ENCODE peak calls at places on chromosomes 7 and 10, in six cellular contexts. One of them, this sample, is unnamed.

GRCh38 chr7:16644624-16644986 is 949 bp downstream of the ANKMY2 start:
- DNase-seq in B cell: peak; percentile 71
- DNase-seq in body of pancreas: peak; percentile 56
- DNase-seq in activated CD8-positive, alpha-beta T cell treated with anti-CD3 and anti-CD28 coated beads for 36 hours: peak; percentile 72
- DNase-seq in coronary artery: peak; percentile 79
- DNase-seq in BJ: no peak
- DNase-seq in this sample: peak; percentile 18

GRCh38 chr7:5282464-5283316 is at the start of gene SLC29A4:
- DNase-seq in B cell: no peak
- DNase-seq in body of pancreas: peak; percentile 65
- DNase-seq in activated CD8-positive, alpha-beta T cell treated with anti-CD3 and anti-CD28 coated beads for 36 hours: peak; percentile 22
- DNase-seq in coronary artery: no peak
- DNase-seq in BJ: no peak
- DNase-seq in this sample: peak; percentile 73

GRCh38 chr7:133481676-133482075 is 228.8 kb downstream of the EXOC4 start:
- DNase-seq in B cell: no peak
- DNase-seq in body of pancreas: no peak
- DNase-seq in activated CD8-positive, alpha-beta T cell treated with anti-CD3 and anti-CD28 coated beads for 36 hours: no peak
- DNase-seq in coronary artery: no peak
- DNase-seq in BJ: peak; percentile 6
- DNase-seq in this sample: no peak

GRCh38 chr7:132618956-132619305 is 42.7 kb upstream of the PLXNA4 start:
- DNase-seq in B cell: no peak
- DNase-seq in body of pancreas: no peak
- DNase-seq in activated CD8-positive, alpha-beta T cell treated with anti-CD3 and anti-CD28 coated beads for 36 hours: no peak
- DNase-seq in coronary artery: no peak
- DNase-seq in BJ: no peak
- DNase-seq in this sample: no peak

GRCh38 chr7:1553513-1554210 is 2.3 kb downstream of the TMEM184A start:
- DNase-seq in B cell: no peak
- DNase-seq in body of pancreas: no peak
- DNase-seq in activated CD8-positive, alpha-beta T cell treated with anti-CD3 and anti-CD28 coated beads for 36 hours: no peak
- DNase-seq in coronary artery: no peak
- DNase-seq in BJ: no peak
- DNase-seq in this sample: no peak

GRCh38 chr10:110567201-110568054 is at the start of gene SMC3:
- DNase-seq in B cell: peak; percentile 89
- DNase-seq in body of pancreas: peak; percentile 94
- DNase-seq in activated CD8-positive, alpha-beta T cell treated with anti-CD3 and anti-CD28 coated beads for 36 hours: peak; percentile 93
- DNase-seq in coronary artery: peak; percentile 94
- DNase-seq in BJ: peak; percentile 84
- DNase-seq in this sample: peak; percentile 82

GRCh38 chr10:30821269-30821993 is 191.9 kb upstream of the LYZL2 start:
- DNase-seq in B cell: no peak
- DNase-seq in body of pancreas: no peak
- DNase-seq in activated CD8-positive, alpha-beta T cell treated with anti-CD3 and anti-CD28 coated beads for 36 hours: no peak
- DNase-seq in coronary artery: no peak
- DNase-seq in BJ: no peak
- DNase-seq in this sample: no peak

GRCh38 chr10:28496017-28496416 is 36.9 kb upstream of the WAC start:
- DNase-seq in B cell: no peak
- DNase-seq in body of pancreas: no peak
- DNase-seq in activated CD8-positive, alpha-beta T cell treated with anti-CD3 and anti-CD28 coated beads for 36 hours: no peak
- DNase-seq in coronary artery: no peak
- DNase-seq in BJ: no peak
- DNase-seq in this sample: no peak

GRCh38 chr7:88789480-88790064 is 6.0 kb downstream of the TEX47 start:
- DNase-seq in B cell: no peak
- DNase-seq in body of pancreas: no peak
- DNase-seq in activated CD8-positive, alpha-beta T cell treated with anti-CD3 and anti-CD28 coated beads for 36 hours: no peak
- DNase-seq in coronary artery: no peak
- DNase-seq in BJ: no peak
- DNase-seq in this sample: no peak

GRCh38 chr10:119478111-119479047 is 64.1 kb downstream of the RGS10 start:
- DNase-seq in B cell: peak; percentile 81
- DNase-seq in body of pancreas: no peak
- DNase-seq in activated CD8-positive, alpha-beta T cell treated with anti-CD3 and anti-CD28 coated beads for 36 hours: peak; percentile 78
- DNase-seq in coronary artery: no peak
- DNase-seq in BJ: no peak
- DNase-seq in this sample: peak; percentile 53

GRCh38 chr10:109219935-109220334 is 703.4 kb downstream of the XPNPEP1 start:
- DNase-seq in B cell: no peak
- DNase-seq in body of pancreas: no peak
- DNase-seq in activated CD8-positive, alpha-beta T cell treated with anti-CD3 and anti-CD28 coated beads for 36 hours: no peak
- DNase-seq in coronary artery: no peak
- DNase-seq in BJ: no peak
- DNase-seq in this sample: no peak

GRCh38 chr10:60351191-60351853 is 38.4 kb downstream of the ANK3 start:
- DNase-seq in B cell: peak; percentile 75
- DNase-seq in body of pancreas: no peak
- DNase-seq in activated CD8-positive, alpha-beta T cell treated with anti-CD3 and anti-CD28 coated beads for 36 hours: no peak
- DNase-seq in coronary artery: no peak
- DNase-seq in BJ: no peak
- DNase-seq in this sample: peak; percentile 16

GRCh38 chr7:45088821-45089313 is at the start of gene NACAD:
- DNase-seq in B cell: peak; percentile 37
- DNase-seq in body of pancreas: peak; percentile 57
- DNase-seq in activated CD8-positive, alpha-beta T cell treated with anti-CD3 and anti-CD28 coated beads for 36 hours: peak; percentile 31
- DNase-seq in coronary artery: no peak
- DNase-seq in BJ: no peak
- DNase-seq in this sample: peak; percentile 67

GRCh38 chr7:149471289-149471953 is 10.6 kb upstream of the ZNF777 start:
- DNase-seq in B cell: no peak
- DNase-seq in body of pancreas: no peak
- DNase-seq in activated CD8-positive, alpha-beta T cell treated with anti-CD3 and anti-CD28 coated beads for 36 hours: no peak
- DNase-seq in coronary artery: no peak
- DNase-seq in BJ: no peak
- DNase-seq in this sample: no peak

GRCh38 chr7:149473251-149473650 is 12.4 kb upstream of the ZNF777 start:
- DNase-seq in B cell: no peak
- DNase-seq in body of pancreas: no peak
- DNase-seq in activated CD8-positive, alpha-beta T cell treated with anti-CD3 and anti-CD28 coated beads for 36 hours: no peak
- DNase-seq in coronary artery: no peak
- DNase-seq in BJ: no peak
- DNase-seq in this sample: no peak

GRCh38 chr7:149476791-149477190 is 15.9 kb upstream of the ZNF777 start:
- DNase-seq in B cell: no peak
- DNase-seq in body of pancreas: no peak
- DNase-seq in activated CD8-positive, alpha-beta T cell treated with anti-CD3 and anti-CD28 coated beads for 36 hours: no peak
- DNase-seq in coronary artery: no peak
- DNase-seq in BJ: no peak
- DNase-seq in this sample: no peak

GRCh38 chr7:149475121-149476045 is 14.5 kb upstream of the ZNF777 start:
- DNase-seq in B cell: no peak
- DNase-seq in body of pancreas: no peak
- DNase-seq in activated CD8-positive, alpha-beta T cell treated with anti-CD3 and anti-CD28 coated beads for 36 hours: no peak
- DNase-seq in coronary artery: no peak
- DNase-seq in BJ: no peak
- DNase-seq in this sample: no peak

DNA sequence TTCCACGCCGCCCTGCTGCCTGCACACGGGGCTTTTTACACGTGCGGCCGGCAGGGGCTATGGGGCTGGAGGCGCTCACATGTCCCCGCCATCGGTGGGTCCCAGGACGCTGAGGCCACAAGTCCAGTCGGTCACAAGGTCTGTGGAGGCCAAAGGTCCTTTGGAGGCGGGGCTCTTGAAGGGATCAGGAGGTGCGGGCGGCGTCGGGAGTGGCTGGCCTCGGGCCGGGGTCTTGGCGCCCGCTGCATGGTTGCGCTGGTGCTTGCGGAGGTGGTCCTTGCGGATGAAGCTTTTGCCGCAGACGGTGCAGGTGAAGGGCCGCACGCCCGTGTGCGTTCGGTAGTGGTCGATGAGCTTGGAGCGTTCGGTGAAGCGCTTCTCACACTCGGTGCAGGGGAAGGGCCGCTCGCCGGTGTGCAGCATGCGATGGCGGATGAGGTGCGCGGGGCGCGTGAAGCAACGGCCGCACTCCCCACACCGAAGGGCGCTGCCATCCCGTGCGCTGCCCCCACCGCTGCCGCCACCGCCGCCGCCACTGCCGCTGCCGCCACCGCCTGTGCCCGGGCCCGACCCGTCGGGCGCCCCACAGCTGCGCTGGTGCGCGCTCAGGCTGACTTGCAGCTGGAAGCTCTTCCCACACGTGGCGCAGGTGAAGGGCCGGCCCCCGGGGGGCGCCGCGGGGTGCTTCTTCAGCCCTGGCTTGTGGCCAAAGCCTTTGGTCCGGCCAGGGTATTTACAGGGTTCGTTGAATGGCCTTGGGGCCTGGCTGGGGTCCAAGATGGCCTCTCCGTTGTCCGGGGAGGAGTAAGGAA is 13.7 kb upstream of the ZNF777 start:
- DNase-seq in B cell: no peak
- DNase-seq in body of pancreas: no peak
- DNase-seq in activated CD8-positive, alpha-beta T cell treated with anti-CD3 and anti-CD28 coated beads for 36 hours: no peak
- DNase-seq in coronary artery: no peak
- DNase-seq in BJ: no peak
- DNase-seq in this sample: no peak
- TF ChIP-seq CTCF in B cell: no peak
- TF ChIP-seq CTCF in body of pancreas: no peak
- TF ChIP-seq CTCF in activated CD8-positive, alpha-beta T cell treated with anti-CD3 and anti-CD28 coated beads for 36 hours: no peak
- TF ChIP-seq CTCF in coronary artery: no peak
- TF ChIP-seq CTCF in BJ: no peak
- TF ChIP-seq CTCF in this sample: no peak

GRCh38 chr10:71763352-71764127 is 9.8 kb downstream of the VSIR start:
- DNase-seq in B cell: no peak
- DNase-seq in body of pancreas: no peak
- DNase-seq in activated CD8-positive, alpha-beta T cell treated with anti-CD3 and anti-CD28 coated beads for 36 hours: no peak
- DNase-seq in coronary artery: no peak
- DNase-seq in BJ: no peak
- DNase-seq in this sample: no peak

GRCh38 chr10:71765176-71765906 is 8.0 kb downstream of the VSIR start:
- DNase-seq in B cell: no peak
- DNase-seq in body of pancreas: no peak
- DNase-seq in activated CD8-positive, alpha-beta T cell treated with anti-CD3 and anti-CD28 coated beads for 36 hours: no peak
- DNase-seq in coronary artery: no peak
- DNase-seq in BJ: no peak
- DNase-seq in this sample: no peak

GRCh38 chr10:71762324-71762723 is 11.0 kb downstream of the VSIR start:
- DNase-seq in B cell: no peak
- DNase-seq in body of pancreas: no peak
- DNase-seq in activated CD8-positive, alpha-beta T cell treated with anti-CD3 and anti-CD28 coated beads for 36 hours: no peak
- DNase-seq in coronary artery: no peak
- DNase-seq in BJ: no peak
- DNase-seq in this sample: no peak

GRCh38 chr10:71761105-71761511 is 12.2 kb downstream of the VSIR start:
- DNase-seq in B cell: no peak
- DNase-seq in body of pancreas: no peak
- DNase-seq in activated CD8-positive, alpha-beta T cell treated with anti-CD3 and anti-CD28 coated beads for 36 hours: peak; percentile 66
- DNase-seq in coronary artery: no peak
- DNase-seq in BJ: no peak
- DNase-seq in this sample: no peak

GRCh38 chr10:71761541-71762113 is 11.7 kb downstream of the VSIR start:
- DNase-seq in B cell: no peak
- DNase-seq in body of pancreas: no peak
- DNase-seq in activated CD8-positive, alpha-beta T cell treated with anti-CD3 and anti-CD28 coated beads for 36 hours: no peak
- DNase-seq in coronary artery: no peak
- DNase-seq in BJ: no peak
- DNase-seq in this sample: no peak
- TF ChIP-seq CTCF in B cell: no peak
- TF ChIP-seq CTCF in body of pancreas: no peak
- TF ChIP-seq CTCF in activated CD8-positive, alpha-beta T cell treated with anti-CD3 and anti-CD28 coated beads for 36 hours: peak; percentile 20
- TF ChIP-seq CTCF in coronary artery: no peak
- TF ChIP-seq CTCF in BJ: no peak
- TF ChIP-seq CTCF in this sample: no peak

DNA sequence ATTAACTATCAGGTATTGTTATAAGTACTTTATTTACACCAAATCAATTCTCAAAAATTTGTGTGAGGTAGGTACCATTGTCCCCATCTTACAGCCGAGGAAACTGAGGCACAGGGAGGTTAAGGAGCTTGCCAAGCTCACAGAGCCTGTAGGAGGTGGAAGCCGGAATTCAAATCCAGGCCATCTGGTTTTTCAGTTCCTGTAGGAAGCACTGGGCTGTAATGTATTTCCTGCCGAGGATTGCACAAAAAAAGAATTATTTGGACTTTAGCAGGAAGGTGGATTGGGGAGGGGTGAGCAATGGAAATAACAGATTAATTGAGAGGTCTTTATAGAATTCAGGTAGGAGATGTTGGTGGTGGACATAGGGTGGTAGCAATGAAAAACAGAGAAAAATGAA is 315.3 kb upstream of the AUTS2 start:
- DNase-seq in B cell: no peak
- DNase-seq in body of pancreas: no peak
- DNase-seq in activated CD8-positive, alpha-beta T cell treated with anti-CD3 and anti-CD28 coated beads for 36 hours: no peak
- DNase-seq in coronary artery: peak; percentile 26
- DNase-seq in BJ: no peak
- DNase-seq in this sample: no peak
- TF ChIP-seq CTCF in B cell: no peak
- TF ChIP-seq CTCF in body of pancreas: no peak
- TF ChIP-seq CTCF in activated CD8-positive, alpha-beta T cell treated with anti-CD3 and anti-CD28 coated beads for 36 hours: no peak
- TF ChIP-seq CTCF in coronary artery: no peak
- TF ChIP-seq CTCF in BJ: no peak
- TF ChIP-seq CTCF in this sample: no peak

GRCh38 chr7:90984692-90985091 is 279.5 kb upstream of the FZD1 start:
- DNase-seq in B cell: no peak
- DNase-seq in body of pancreas: no peak
- DNase-seq in activated CD8-positive, alpha-beta T cell treated with anti-CD3 and anti-CD28 coated beads for 36 hours: no peak
- DNase-seq in coronary artery: no peak
- DNase-seq in BJ: no peak
- DNase-seq in this sample: no peak
- TF ChIP-seq CTCF in B cell: no peak
- TF ChIP-seq CTCF in body of pancreas: no peak
- TF ChIP-seq CTCF in activated CD8-positive, alpha-beta T cell treated with anti-CD3 and anti-CD28 coated beads for 36 hours: no peak
- TF ChIP-seq CTCF in coronary artery: no peak
- TF ChIP-seq CTCF in BJ: no peak
- TF ChIP-seq CTCF in this sample: no peak

GRCh38 chr10:72275351-72276012 is 1.8 kb downstream of the DDIT4 start:
- DNase-seq in B cell: no peak
- DNase-seq in body of pancreas: peak; percentile 51
- DNase-seq in activated CD8-positive, alpha-beta T cell treated with anti-CD3 and anti-CD28 coated beads for 36 hours: peak; percentile 44
- DNase-seq in coronary artery: no peak
- DNase-seq in BJ: no peak
- DNase-seq in this sample: no peak

GRCh38 chr10:72273410-72274212 is at the start of gene DDIT4:
- DNase-seq in B cell: peak; percentile 97
- DNase-seq in body of pancreas: peak; percentile 100
- DNase-seq in activated CD8-positive, alpha-beta T cell treated with anti-CD3 and anti-CD28 coated beads for 36 hours: peak; percentile 100
- DNase-seq in coronary artery: peak; percentile 100
- DNase-seq in BJ: peak; percentile 97
- DNase-seq in this sample: peak; percentile 99

GRCh38 chr10:72274213-72274729 is 547 bp downstream of the DDIT4 start:
- DNase-seq in B cell: no peak
- DNase-seq in body of pancreas: no peak
- DNase-seq in activated CD8-positive, alpha-beta T cell treated with anti-CD3 and anti-CD28 coated beads for 36 hours: peak; percentile 59
- DNase-seq in coronary artery: no peak
- DNase-seq in BJ: no peak
- DNase-seq in this sample: peak; percentile 48

GRCh38 chr10:72276013-72276387 is 2.3 kb downstream of the DDIT4 start:
- DNase-seq in B cell: no peak
- DNase-seq in body of pancreas: peak; percentile 90
- DNase-seq in activated CD8-positive, alpha-beta T cell treated with anti-CD3 and anti-CD28 coated beads for 36 hours: peak; percentile 74
- DNase-seq in coronary artery: no peak
- DNase-seq in BJ: no peak
- DNase-seq in this sample: no peak

GRCh38 chr10:72274730-72275350 is 1.1 kb downstream of the DDIT4 start:
- DNase-seq in B cell: peak; percentile 75
- DNase-seq in body of pancreas: peak; percentile 85
- DNase-seq in activated CD8-positive, alpha-beta T cell treated with anti-CD3 and anti-CD28 coated beads for 36 hours: peak; percentile 79
- DNase-seq in coronary artery: peak; percentile 85
- DNase-seq in BJ: no peak
- DNase-seq in this sample: peak; percentile 54
- TF ChIP-seq CTCF in B cell: peak; percentile 70
- TF ChIP-seq CTCF in body of pancreas: peak; percentile 40
- TF ChIP-seq CTCF in activated CD8-positive, alpha-beta T cell treated with anti-CD3 and anti-CD28 coated beads for 36 hours: peak; percentile 60
- TF ChIP-seq CTCF in coronary artery: peak; percentile 70
- TF ChIP-seq CTCF in BJ: peak; percentile 85
- TF ChIP-seq CTCF in this sample: peak; percentile 93

GRCh38 chr7:50216626-50217025 is 87.9 kb upstream of the IKZF1 start:
- DNase-seq in B cell: no peak
- DNase-seq in body of pancreas: no peak
- DNase-seq in activated CD8-positive, alpha-beta T cell treated with anti-CD3 and anti-CD28 coated beads for 36 hours: no peak
- DNase-seq in coronary artery: no peak
- DNase-seq in BJ: no peak
- DNase-seq in this sample: no peak
- TF ChIP-seq CTCF in B cell: no peak
- TF ChIP-seq CTCF in body of pancreas: no peak
- TF ChIP-seq CTCF in activated CD8-positive, alpha-beta T cell treated with anti-CD3 and anti-CD28 coated beads for 36 hours: no peak
- TF ChIP-seq CTCF in coronary artery: no peak
- TF ChIP-seq CTCF in BJ: no peak
- TF ChIP-seq CTCF in this sample: no peak